ENCODE peak calls at places on chromosomes 5 and 9, in six cellular contexts. One of them, this sample, is unnamed.

GRCh38 chr5:66639036-66639435 is 42.8 kb downstream of the MAST4 start:
- DNase-seq in CD4-positive, alpha-beta T cell: no peak
- DNase-seq in psoas muscle: no peak
- DNase-seq in heart left ventricle: no peak
- DNase-seq in testis: no peak
- DNase-seq in tibial artery: no peak
- DNase-seq in this sample: no peak

GRCh38 chr5:138692370-138692769 is 60.9 kb upstream of the CTNNA1 start:
- DNase-seq in CD4-positive, alpha-beta T cell: no peak
- DNase-seq in psoas muscle: no peak
- DNase-seq in heart left ventricle: no peak
- DNase-seq in testis: no peak
- DNase-seq in tibial artery: no peak
- DNase-seq in this sample: no peak

GRCh38 chr9:20087481-20087880 is 298.6 kb upstream of the SLC24A2 start:
- DNase-seq in CD4-positive, alpha-beta T cell: no peak
- DNase-seq in psoas muscle: no peak
- DNase-seq in heart left ventricle: no peak
- DNase-seq in testis: no peak
- DNase-seq in tibial artery: no peak
- DNase-seq in this sample: no peak

GRCh38 chr9:121599186-121599871 is 52.1 kb upstream of the DAB2IP start:
- DNase-seq in CD4-positive, alpha-beta T cell: no peak
- DNase-seq in psoas muscle: peak; percentile 88
- DNase-seq in heart left ventricle: peak; percentile 83
- DNase-seq in testis: peak; percentile 27
- DNase-seq in tibial artery: peak; percentile 67
- DNase-seq in this sample: peak; percentile 74

GRCh38 chr5:127313847-127314473 is 23.4 kb downstream of the MEGF10 start:
- DNase-seq in CD4-positive, alpha-beta T cell: peak; percentile 74
- DNase-seq in psoas muscle: peak; percentile 51
- DNase-seq in heart left ventricle: peak; percentile 40
- DNase-seq in testis: peak; percentile 80
- DNase-seq in tibial artery: peak; percentile 53
- DNase-seq in this sample: peak; percentile 85

GRCh38 chr9:95724253-95724991 is 151.1 kb upstream of the ERCC6L2 start:
- DNase-seq in CD4-positive, alpha-beta T cell: peak; percentile 41
- DNase-seq in psoas muscle: no peak
- DNase-seq in heart left ventricle: no peak
- DNase-seq in testis: no peak
- DNase-seq in tibial artery: no peak
- DNase-seq in this sample: no peak

GRCh38 chr5:73831066-73831465 is 205.1 kb downstream of the ARHGEF28 start:
- DNase-seq in CD4-positive, alpha-beta T cell: no peak
- DNase-seq in psoas muscle: no peak
- DNase-seq in heart left ventricle: no peak
- DNase-seq in testis: no peak
- DNase-seq in tibial artery: no peak
- DNase-seq in this sample: no peak

GRCh38 chr5:82306151-82306550 is 28.0 kb upstream of the RPS23 start:
- DNase-seq in CD4-positive, alpha-beta T cell: no peak
- DNase-seq in psoas muscle: no peak
- DNase-seq in heart left ventricle: no peak
- DNase-seq in testis: no peak
- DNase-seq in tibial artery: no peak
- DNase-seq in this sample: no peak

GRCh38 chr5:164354138-164354751 is 848.8 kb downstream of the MAT2B start:
- DNase-seq in CD4-positive, alpha-beta T cell: no peak
- DNase-seq in psoas muscle: no peak
- DNase-seq in heart left ventricle: no peak
- DNase-seq in testis: no peak
- DNase-seq in tibial artery: no peak
- DNase-seq in this sample: no peak
- H3K27ac ChIP-seq in CD4-positive, alpha-beta T cell: no peak overlapping the region
- H3K27ac ChIP-seq in psoas muscle: no peak overlapping the region
- H3K27ac ChIP-seq in heart left ventricle: no peak overlapping the region
- H3K27ac ChIP-seq in testis: no peak overlapping the region
- H3K27ac ChIP-seq in tibial artery: no peak overlapping the region
- H3K27ac ChIP-seq in this sample: no peak overlapping the region

DNA sequence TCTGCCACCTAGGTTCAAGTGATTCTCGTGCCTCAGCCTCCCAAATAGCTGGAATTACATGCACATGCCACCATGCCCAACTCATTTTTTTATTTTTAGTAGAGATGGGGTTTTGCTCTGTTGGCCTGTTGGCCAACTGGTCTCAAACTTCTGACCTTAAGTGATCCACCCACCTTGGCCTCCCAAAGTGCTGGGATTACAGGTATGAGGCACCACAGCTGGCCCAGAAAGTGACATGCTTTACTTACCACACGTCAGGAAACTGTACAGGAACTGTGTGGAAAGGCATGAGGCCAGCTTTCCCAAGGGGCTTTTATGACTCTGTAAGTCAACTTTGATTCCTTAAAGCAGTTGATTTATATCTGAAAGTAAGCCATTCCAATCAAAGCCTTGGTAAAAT is 25.0 kb downstream of the DNAJB5 start:
- DNase-seq in CD4-positive, alpha-beta T cell: no peak
- DNase-seq in psoas muscle: no peak
- DNase-seq in heart left ventricle: no peak
- DNase-seq in testis: no peak
- DNase-seq in tibial artery: no peak
- DNase-seq in this sample: no peak
- H3K9me3 ChIP-seq in CD4-positive, alpha-beta T cell: peaks cover 5% of the 10 kb centered on the region
- H3K9me3 ChIP-seq in psoas muscle: peaks cover 4% of the 10 kb centered on the region
- H3K9me3 ChIP-seq in heart left ventricle: peaks cover 13% of the 10 kb centered on the region
- H3K9me3 ChIP-seq in testis: no peaks in the 10 kb centered on the region
- H3K9me3 ChIP-seq in tibial artery: peaks cover 10% of the 10 kb centered on the region
- H3K9me3 ChIP-seq in this sample: no peaks in the 10 kb centered on the region

GRCh38 chr5:140737486-140737885 is 37.2 kb downstream of the ZMAT2 start:
- DNase-seq in CD4-positive, alpha-beta T cell: no peak
- DNase-seq in psoas muscle: no peak
- DNase-seq in heart left ventricle: no peak
- DNase-seq in testis: no peak
- DNase-seq in tibial artery: no peak
- DNase-seq in this sample: no peak

GRCh38 chr5:140734354-140734753 is 34.1 kb downstream of the ZMAT2 start:
- DNase-seq in CD4-positive, alpha-beta T cell: no peak
- DNase-seq in psoas muscle: no peak
- DNase-seq in heart left ventricle: peak; percentile 20
- DNase-seq in testis: no peak
- DNase-seq in tibial artery: no peak
- DNase-seq in this sample: no peak
- TF ChIP-seq CTCF in CD4-positive, alpha-beta T cell: no peak
- TF ChIP-seq CTCF in psoas muscle: peak; percentile 59
- TF ChIP-seq CTCF in heart left ventricle: peak; percentile 30
- TF ChIP-seq CTCF in testis: no peak
- TF ChIP-seq CTCF in tibial artery: peak; percentile 46
- TF ChIP-seq CTCF in this sample: peak; percentile 11

GRCh38 chr5:60585618-60586017 is 114.3 kb downstream of the DEPDC1B start:
- DNase-seq in CD4-positive, alpha-beta T cell: no peak
- DNase-seq in psoas muscle: no peak
- DNase-seq in heart left ventricle: no peak
- DNase-seq in testis: no peak
- DNase-seq in tibial artery: no peak
- DNase-seq in this sample: no peak
- H3K27ac ChIP-seq in CD4-positive, alpha-beta T cell: no peak overlapping the region
- H3K27ac ChIP-seq in psoas muscle: no peak overlapping the region
- H3K27ac ChIP-seq in heart left ventricle: no peak overlapping the region
- H3K27ac ChIP-seq in testis: no peak overlapping the region
- H3K27ac ChIP-seq in tibial artery: no peak overlapping the region
- H3K27ac ChIP-seq in this sample: no peak overlapping the region

GRCh38 chr9:94128580-94128979 is 44.3 kb downstream of the PTPDC1 start:
- DNase-seq in CD4-positive, alpha-beta T cell: no peak
- DNase-seq in psoas muscle: no peak
- DNase-seq in heart left ventricle: no peak
- DNase-seq in testis: no peak
- DNase-seq in tibial artery: no peak
- DNase-seq in this sample: no peak
- H3K9me3 ChIP-seq in CD4-positive, alpha-beta T cell: peaks cover 29% of the 10 kb centered on the region
- H3K9me3 ChIP-seq in psoas muscle: peaks cover 11% of the 10 kb centered on the region
- H3K9me3 ChIP-seq in heart left ventricle: peaks cover 30% of the 10 kb centered on the region
- H3K9me3 ChIP-seq in testis: no peaks in the 10 kb centered on the region
- H3K9me3 ChIP-seq in tibial artery: peaks cover 9% of the 10 kb centered on the region
- H3K9me3 ChIP-seq in this sample: no peaks in the 10 kb centered on the region

GRCh38 chr9:126599047-126599650 is 14.6 kb upstream of the LMX1B start:
- DNase-seq in CD4-positive, alpha-beta T cell: no peak
- DNase-seq in psoas muscle: no peak
- DNase-seq in heart left ventricle: no peak
- DNase-seq in testis: no peak
- DNase-seq in tibial artery: no peak
- DNase-seq in this sample: no peak
- TF ChIP-seq CTCF in CD4-positive, alpha-beta T cell: no peak
- TF ChIP-seq CTCF in psoas muscle: no peak
- TF ChIP-seq CTCF in heart left ventricle: no peak
- TF ChIP-seq CTCF in testis: no peak
- TF ChIP-seq CTCF in tibial artery: no peak
- TF ChIP-seq CTCF in this sample: no peak

GRCh38 chr9:105258225-105258737 is 13.8 kb downstream of the SLC44A1 start:
- DNase-seq in CD4-positive, alpha-beta T cell: no peak
- DNase-seq in psoas muscle: no peak
- DNase-seq in heart left ventricle: no peak
- DNase-seq in testis: no peak
- DNase-seq in tibial artery: no peak
- DNase-seq in this sample: no peak
- H3K27ac ChIP-seq in CD4-positive, alpha-beta T cell: no peak overlapping the region
- H3K27ac ChIP-seq in psoas muscle: no peak overlapping the region
- H3K27ac ChIP-seq in heart left ventricle: no peak overlapping the region
- H3K27ac ChIP-seq in testis: no peak overlapping the region
- H3K27ac ChIP-seq in tibial artery: no peak overlapping the region
- H3K27ac ChIP-seq in this sample: peak overlapping the region; percentile 8

DNA sequence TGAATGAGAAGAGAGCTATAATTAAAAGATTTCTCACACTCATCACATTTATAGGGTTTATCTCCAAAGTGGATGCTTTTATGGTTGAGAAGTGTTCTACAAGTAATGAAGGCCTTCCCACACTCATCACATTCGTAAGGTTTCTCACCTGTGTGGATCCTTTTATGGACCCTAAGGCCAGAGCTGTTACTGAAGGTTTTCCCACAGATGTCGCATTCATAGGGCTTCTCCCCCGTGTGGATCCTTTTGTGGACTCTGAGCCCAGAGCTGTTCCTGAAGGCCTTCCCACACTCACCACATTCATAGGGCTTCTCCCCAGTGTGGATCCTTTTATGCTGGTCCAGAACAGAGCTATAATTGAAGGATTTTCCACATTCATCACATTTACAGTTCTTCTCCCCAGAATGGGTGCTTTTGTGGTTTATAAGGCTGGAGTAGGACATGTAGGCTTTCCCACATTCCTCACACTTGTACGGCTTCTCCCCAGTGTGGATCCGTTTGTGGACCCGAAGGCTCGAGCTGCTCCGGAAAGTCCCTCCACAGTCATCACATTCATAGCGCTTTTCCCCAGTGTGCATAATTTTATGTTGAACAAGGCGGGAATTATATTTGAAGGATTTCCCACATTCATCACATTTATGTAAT is 10.5 kb downstream of the ZFP62 start:
- DNase-seq in CD4-positive, alpha-beta T cell: no peak
- DNase-seq in psoas muscle: no peak
- DNase-seq in heart left ventricle: no peak
- DNase-seq in testis: no peak
- DNase-seq in tibial artery: no peak
- DNase-seq in this sample: no peak
- H3K9me3 ChIP-seq in CD4-positive, alpha-beta T cell: peaks cover 19% of the 10 kb centered on the region
- H3K9me3 ChIP-seq in psoas muscle: no peaks in the 10 kb centered on the region
- H3K9me3 ChIP-seq in heart left ventricle: peaks cover 28% of the 10 kb centered on the region
- H3K9me3 ChIP-seq in testis: no peaks in the 10 kb centered on the region
- H3K9me3 ChIP-seq in tibial artery: peaks cover 42% of the 10 kb centered on the region
- H3K9me3 ChIP-seq in this sample: no peaks in the 10 kb centered on the region

GRCh38 chr5:39658861-39659260 is 234.1 kb upstream of the DAB2 start:
- DNase-seq in CD4-positive, alpha-beta T cell: no peak
- DNase-seq in psoas muscle: no peak
- DNase-seq in heart left ventricle: no peak
- DNase-seq in testis: no peak
- DNase-seq in tibial artery: no peak
- DNase-seq in this sample: no peak

GRCh38 chr5:39657943-39658342 is 233.2 kb upstream of the DAB2 start:
- DNase-seq in CD4-positive, alpha-beta T cell: no peak
- DNase-seq in psoas muscle: no peak
- DNase-seq in heart left ventricle: no peak
- DNase-seq in testis: no peak
- DNase-seq in tibial artery: no peak
- DNase-seq in this sample: no peak

GRCh38 chr5:39652036-39652435 is 227.3 kb upstream of the DAB2 start:
- DNase-seq in CD4-positive, alpha-beta T cell: no peak
- DNase-seq in psoas muscle: no peak
- DNase-seq in heart left ventricle: no peak
- DNase-seq in testis: no peak
- DNase-seq in tibial artery: no peak
- DNase-seq in this sample: no peak

GRCh38 chr5:39656600-39656999 is 231.8 kb upstream of the DAB2 start:
- DNase-seq in CD4-positive, alpha-beta T cell: no peak
- DNase-seq in psoas muscle: no peak
- DNase-seq in heart left ventricle: no peak
- DNase-seq in testis: no peak
- DNase-seq in tibial artery: no peak
- DNase-seq in this sample: no peak

DNA sequence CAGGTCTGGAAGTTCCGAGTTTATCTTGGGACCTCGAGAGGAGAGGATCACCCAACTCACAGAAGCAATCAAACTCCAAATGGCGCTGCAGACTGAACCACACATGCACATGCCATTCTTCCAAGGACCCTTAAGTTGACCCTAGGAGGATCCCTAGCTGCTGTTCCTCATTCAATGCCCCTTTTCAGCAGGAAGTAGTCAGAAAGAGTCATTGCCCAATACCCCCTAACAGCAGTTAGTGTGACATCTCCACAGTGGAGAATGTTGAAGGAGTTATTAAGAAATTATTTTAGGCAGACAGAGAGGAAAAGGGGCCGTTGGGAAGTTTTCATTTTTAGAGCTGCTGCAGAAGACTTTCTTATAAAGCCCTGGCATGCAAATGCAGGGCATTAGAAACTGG is 229.9 kb upstream of the DAB2 start:
- DNase-seq in CD4-positive, alpha-beta T cell: no peak
- DNase-seq in psoas muscle: no peak
- DNase-seq in heart left ventricle: no peak
- DNase-seq in testis: no peak
- DNase-seq in tibial artery: no peak
- DNase-seq in this sample: no peak
- TF ChIP-seq CTCF in CD4-positive, alpha-beta T cell: no peak
- TF ChIP-seq CTCF in psoas muscle: no peak
- TF ChIP-seq CTCF in heart left ventricle: no peak
- TF ChIP-seq CTCF in testis: no peak
- TF ChIP-seq CTCF in tibial artery: no peak
- TF ChIP-seq CTCF in this sample: no peak

DNA sequence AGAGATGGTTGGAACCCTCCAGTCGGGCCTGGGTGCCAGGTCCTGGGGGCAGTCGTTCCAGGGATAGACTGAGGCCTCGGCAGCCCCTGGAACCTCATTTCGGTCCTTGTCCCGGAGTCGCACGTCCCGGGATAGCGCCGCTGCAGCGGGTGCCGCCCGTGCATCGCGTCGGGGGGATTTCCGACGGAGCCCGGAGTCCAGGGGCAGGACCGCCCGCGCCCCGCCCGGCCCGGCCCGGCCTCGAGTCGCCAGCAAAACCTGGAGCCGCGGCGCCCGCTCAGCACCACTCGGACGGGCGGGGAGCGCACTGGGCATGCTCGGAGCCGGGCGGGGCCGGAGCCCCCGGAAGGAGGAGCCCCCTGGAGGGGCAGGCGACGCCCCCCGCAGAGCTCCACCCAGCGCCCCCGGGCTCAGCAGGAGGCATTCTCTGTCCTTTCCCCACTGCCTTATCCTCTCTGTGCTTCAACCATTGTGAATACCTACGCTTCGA is 1.6 kb upstream of the PTPN3 start:
- DNase-seq in CD4-positive, alpha-beta T cell: no peak
- DNase-seq in psoas muscle: peak; percentile 57
- DNase-seq in heart left ventricle: peak; percentile 66
- DNase-seq in testis: peak; percentile 62
- DNase-seq in tibial artery: peak; percentile 46
- DNase-seq in this sample: peak; percentile 46
- H3K27ac ChIP-seq in CD4-positive, alpha-beta T cell: no peak overlapping the region
- H3K27ac ChIP-seq in psoas muscle: no peak overlapping the region
- H3K27ac ChIP-seq in heart left ventricle: no peak overlapping the region
- H3K27ac ChIP-seq in testis: no peak overlapping the region
- H3K27ac ChIP-seq in tibial artery: peak overlapping the region; percentile 75
- H3K27ac ChIP-seq in this sample: no peak overlapping the region

This sample was measured in adrenal gland.